ENCODE peak calls at places on chromosomes 2 and 18, in six cellular contexts. W is neuronal stem cell, J is A673, I is body of pancreas, Z is small intestine, E is thyroid gland. V is an unnamed sample. For H3K27me3, the result is how much of the 10 kb centered on the place peaks cover.

GRCh38 chr18:11994346-11994707 is 13.0 kb downstream of the IMPA2 start:
- DNase-seq in I (no peak), W (no peak), E (no peak), Z (peak), J (no peak), V (peak)

GRCh38 chr2:16508061-16508851 is 157.4 kb downstream of the CYRIA start:
- DNase-seq in E (peak), W (peak), J (peak), Z (peak), I (peak), V (peak)

GRCh38 chr2:60353406-60353800 is 200.1 kb downstream of the BCL11A start:
- DNase-seq in E (no peak), J (no peak), W (no peak), I (no peak), Z (no peak), V (no peak)

GRCh38 chr2:174752403-174753037 is 11.8 kb downstream of the CHRNA1 start:
- DNase-seq in E (no peak), J (no peak), W (no peak), Z (peak), I (no peak), V (no peak)

GRCh38 chr2:227474406-227474805 is 2.5 kb downstream of the AGFG1 start:
- DNase-seq in W (no peak), Z (peak), E (no peak), J (no peak), I (no peak), V (no peak)

GRCh38 chr2:12857891-12858290 is 141.2 kb downstream of the TRIB2 start:
- DNase-seq in I (no peak), E (no peak), Z (no peak), J (no peak), W (no peak), V (no peak)

GRCh38 chr2:127145255-127145899 is 38.4 kb upstream of the BIN1 start:
- DNase-seq in J (no peak), I (no peak), Z (no peak), W (no peak), E (no peak), V (peak)

GRCh38 chr2:96869281-96869823 is 528 bp downstream of the SEMA4C start:
- DNase-seq in J (peak), Z (no peak), E (peak), I (peak), W (no peak), V (peak)

GRCh38 chr2:32847734-32848133 is 99.0 kb upstream of the LTBP1 start:
- DNase-seq in W (no peak), I (no peak), E (no peak), J (no peak), Z (no peak), V (no peak)

GRCh38 chr2:231181848-231182247 is 16.6 kb upstream of the ARMC9 start:
- DNase-seq in W (no peak), J (no peak), E (peak), Z (no peak), I (no peak), V (peak)

GRCh38 chr2:219524817-219525216 is 10.5 kb downstream of the ASIC4 start:
- DNase-seq in E (no peak), Z (no peak), W (no peak), I (no peak), J (no peak), V (no peak)
- H3K27me3 ChIP-seq in E (under half), Z (under half), W (under half), I (under half), J (under half), V (under half)

GRCh38 chr2:168348076-168348475 is 100.7 kb upstream of the STK39 start:
- DNase-seq in I (no peak), Z (peak), J (peak), W (peak), E (peak), V (no peak)

GRCh38 chr2:168344706-168345105 is 97.3 kb upstream of the STK39 start:
- DNase-seq in J (no peak), W (no peak), Z (no peak), I (no peak), E (no peak), V (no peak)

GRCh38 chr2:168343586-168343985 is 96.2 kb upstream of the STK39 start:
- DNase-seq in W (no peak), E (no peak), I (no peak), Z (no peak), J (no peak), V (no peak)

GRCh38 chr2:168345601-168346000 is 98.2 kb upstream of the STK39 start:
- DNase-seq in Z (no peak), I (no peak), W (no peak), J (no peak), E (no peak), V (no peak)

GRCh38 chr2:168346725-168347477 is 99.5 kb upstream of the STK39 start:
- DNase-seq in I (peak), J (peak), Z (peak), E (peak), W (peak), V (peak)
- H3K27ac ChIP-seq in I (no peak), J (no peak), Z (peak), E (no peak), W (no peak), V (no peak)

GRCh38 chr2:219416938-219417337 is 1.2 kb upstream of the DES start:
- DNase-seq in Z (no peak), I (no peak), J (no peak), E (no peak), W (no peak), V (no peak)

GRCh38 chr2:219418155-219418569 is at the start of gene DES:
- DNase-seq in E (no peak), I (no peak), J (no peak), W (no peak), Z (no peak), V (peak)

GRCh38 chr2:219419331-219420197 is 1.4 kb downstream of the DES start:
- DNase-seq in I (no peak), E (no peak), W (no peak), J (no peak), Z (no peak), V (peak)

GRCh38 chr2:219417374-219417773 is 803 bp upstream of the DES start:
- DNase-seq in W (no peak), Z (no peak), E (no peak), J (no peak), I (no peak), V (peak)

DNA sequence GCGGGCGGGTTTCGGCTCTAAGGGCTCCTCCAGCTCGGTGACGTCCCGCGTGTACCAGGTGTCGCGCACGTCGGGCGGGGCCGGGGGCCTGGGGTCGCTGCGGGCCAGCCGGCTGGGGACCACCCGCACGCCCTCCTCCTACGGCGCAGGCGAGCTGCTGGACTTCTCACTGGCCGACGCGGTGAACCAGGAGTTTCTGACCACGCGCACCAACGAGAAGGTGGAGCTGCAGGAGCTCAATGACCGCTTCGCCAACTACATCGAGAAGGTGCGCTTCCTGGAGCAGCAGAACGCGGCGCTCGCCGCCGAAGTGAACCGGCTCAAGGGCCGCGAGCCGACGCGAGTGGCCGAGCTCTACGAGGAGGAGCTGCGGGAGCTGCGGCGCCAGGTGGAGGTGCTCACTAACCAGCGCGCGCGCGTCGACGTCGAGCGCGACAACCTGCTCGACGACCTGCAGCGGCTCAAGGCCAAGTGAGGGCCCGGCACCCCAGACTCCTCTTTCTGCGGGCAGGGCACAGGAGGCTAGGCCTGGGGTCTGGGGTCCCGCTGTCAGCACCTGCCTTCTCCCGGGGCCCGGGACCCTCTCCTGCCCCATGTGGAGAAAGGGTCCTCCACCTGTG is 503 bp downstream of the DES start:
- DNase-seq in W (no peak), E (peak), J (no peak), Z (no peak), I (no peak), V (no peak)
- H3K4me3 ChIP-seq in W (no peak), E (no peak), J (no peak), Z (peak), I (no peak), V (peak)

DNA sequence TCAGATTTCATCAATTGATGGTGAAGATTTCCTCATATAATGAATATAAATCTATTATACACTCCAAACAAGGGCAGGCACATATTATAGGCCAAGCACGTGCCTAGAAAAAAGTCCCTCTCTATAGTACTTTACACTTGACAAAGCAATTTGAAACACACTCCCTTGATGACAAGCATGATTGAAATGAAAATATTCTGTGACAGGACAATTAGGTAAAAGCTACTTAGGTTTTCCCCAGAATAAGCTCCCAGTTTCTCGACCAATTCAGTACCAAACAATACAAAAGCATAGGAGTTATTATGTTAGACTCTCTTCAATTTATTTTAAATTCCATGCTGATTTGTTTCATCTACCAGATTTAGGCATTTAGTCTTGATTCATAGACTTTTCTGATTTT is 47.7 kb downstream of the CCDC68 start:
- DNase-seq in J (no peak), W (no peak), Z (no peak), E (no peak), I (no peak), V (no peak)
- H3K27me3 ChIP-seq in J (under half), W (under half), Z (under half), E (under half), I (under half), V (under half)

DNA sequence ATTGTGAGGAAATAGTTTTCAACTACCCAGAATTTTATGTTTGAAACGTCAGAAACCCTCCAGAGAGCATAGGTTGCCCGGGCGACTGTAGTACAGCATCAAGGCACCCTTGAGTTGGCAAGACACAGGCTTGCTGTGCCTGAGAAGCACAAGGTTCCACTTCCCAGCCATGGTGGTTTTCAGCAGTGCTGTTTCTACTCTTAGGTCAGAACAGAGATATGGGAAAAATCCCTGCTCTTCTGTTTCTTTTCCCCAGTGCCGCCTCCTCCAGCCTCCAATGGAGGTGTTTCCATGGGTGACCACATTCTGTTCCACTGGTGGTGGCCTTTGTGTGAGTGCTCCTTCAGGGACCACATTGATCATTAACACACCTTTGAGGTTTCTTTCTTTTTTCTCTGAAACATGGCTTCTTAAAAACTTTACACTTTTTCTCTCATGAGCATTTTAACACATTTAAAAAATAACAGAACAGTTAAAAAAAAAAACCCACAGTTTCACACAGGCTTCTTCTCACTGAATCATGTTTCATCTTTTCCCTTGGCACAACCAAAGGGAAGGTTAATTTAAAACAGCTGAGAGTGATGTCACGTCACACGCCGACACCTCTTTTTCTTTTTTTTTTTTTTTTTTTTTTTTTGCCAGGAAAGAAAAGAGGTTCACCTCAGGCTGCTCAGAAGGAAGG is 229.3 kb upstream of the HDAC4 start:
- DNase-seq in Z (no peak), E (no peak), W (no peak), I (no peak), J (no peak), V (no peak)
- H3K27ac ChIP-seq in Z (no peak), E (no peak), W (no peak), I (no peak), J (no peak), V (peak)

V was measured in psoas muscle.